ENCODE peak calls at places on chromosomes 3 and 15, in nine cellular contexts. W, S, A, U, Y, T, J, Z and B are unnamed samples.

GRCh38 chr15:68411735-68412134 is 20.2 kb downstream of the ITGA11 start:
- DNase-seq in T (no peak), U (no peak), Y (no peak), Z (no peak), S (no peak), W (no peak), J (no peak), A (no peak), B (no peak)

GRCh38 chr15:78007965-78008886 is 69.3 kb downstream of the TBC1D2B start:
- DNase-seq in Y (peak; percentile 85), J (no peak), A (peak; percentile 40), U (no peak), W (no peak), S (peak; percentile 76), T (peak; percentile 83), Z (no peak), B (no peak)

GRCh38 chr3:128541246-128541645 is 48.2 kb upstream of the GATA2 start:
- DNase-seq in J (no peak), S (no peak), Z (no peak), W (no peak), U (no peak), T (no peak), Y (no peak), A (no peak), B (no peak)

GRCh38 chr15:101066501-101067408 is 147.6 kb downstream of the LRRK1 start:
- DNase-seq in Y (no peak), W (no peak), S (no peak), U (no peak), J (no peak), A (no peak), Z (no peak), T (no peak), B (no peak)

GRCh38 chr3:32066686-32067085 is 39.7 kb upstream of the GPD1L start:
- DNase-seq in A (no peak), U (no peak), W (no peak), Z (no peak), J (no peak), T (no peak), Y (no peak), S (no peak), B (no peak)

GRCh38 chr3:115999598-115999997 is 376.3 kb downstream of the GAP43 start:
- DNase-seq in Y (no peak), Z (no peak), U (no peak), A (no peak), W (no peak), T (peak; percentile 92), J (no peak), S (peak; percentile 21), B (no peak)

GRCh38 chr3:44870375-44871061 is 3.9 kb upstream of the TGM4 start:
- DNase-seq in J (peak; percentile 62), Y (no peak), T (no peak), W (no peak), Z (no peak), S (no peak), A (no peak), U (peak; percentile 51), B (no peak)

GRCh38 chr3:63753567-63753966 is 65.5 kb upstream of the C3orf49 start:
- DNase-seq in A (no peak), Z (no peak), Y (peak; percentile 44), T (peak; percentile 19), W (peak; percentile 62), J (peak; percentile 17), U (no peak), S (peak; percentile 25), B (no peak)